ENCODE peak calls at places on chromosome 2, in eight cellular contexts. U, E, K, O, F, L, Z and R are unnamed samples.

GRCh38 chr2:96537066-96537733 is 648 bp downstream of the ARID5A start:
- DNase-seq in O (peak), K (no peak), Z (peak), U (peak), L (no peak), F (peak), E (peak), R (peak)

GRCh38 chr2:1817256-1818127 is 73.2 kb upstream of the PXDN start:
- DNase-seq in F (peak), U (peak), L (peak), K (peak), O (peak), Z (peak), E (no peak), R (peak)

GRCh38 chr2:239295377-239296019 is 105.3 kb downstream of the HDAC4 start:
- DNase-seq in E (no peak), U (no peak), F (peak), Z (no peak), O (no peak), K (no peak), L (no peak), R (no peak)

GRCh38 chr2:222915092-222915957 is 54.5 kb downstream of the ACSL3 start:
- DNase-seq in Z (no peak), O (no peak), E (no peak), U (no peak), L (peak), K (no peak), F (no peak), R (no peak)

GRCh38 chr2:21096458-21096857 is 27.3 kb upstream of the TDRD15 start:
- DNase-seq in U (no peak), K (no peak), E (no peak), F (no peak), O (no peak), Z (no peak), L (no peak), R (no peak)

GRCh38 chr2:30148850-30149249 is 2.0 kb downstream of the YPEL5 start:
- DNase-seq in L (no peak), U (no peak), E (no peak), Z (no peak), K (no peak), F (no peak), O (no peak), R (peak)

GRCh38 chr2:205880048-205880447 is 197.7 kb downstream of the NRP2 start:
- DNase-seq in F (no peak), L (no peak), O (no peak), E (no peak), Z (no peak), K (no peak), U (no peak), R (no peak)

GRCh38 chr2:66575625-66576371 is 140.9 kb downstream of the MEIS1 start:
- DNase-seq in U (no peak), K (peak), O (peak), F (peak), L (no peak), Z (no peak), E (no peak), R (no peak)

GRCh38 chr2:199463000-199463692 is 5.4 kb upstream of the SATB2 start:
- DNase-seq in O (peak), E (no peak), K (peak), L (no peak), U (peak), Z (peak), F (peak), R (peak)

GRCh38 chr2:239496700-239497099 is 95.9 kb upstream of the HDAC4 start:
- DNase-seq in E (no peak), U (no peak), Z (no peak), O (no peak), L (peak), F (no peak), K (no peak), R (peak)

GRCh38 chr2:57373530-57373929 is 673.1 kb upstream of the VRK2 start:
- DNase-seq in E (no peak), L (peak), U (no peak), O (no peak), Z (no peak), K (no peak), F (no peak), R (no peak)

GRCh38 chr2:105778344-105778607 is 33.6 kb downstream of the NCK2 start:
- DNase-seq in F (no peak), Z (no peak), E (no peak), K (no peak), L (no peak), U (no peak), O (no peak), R (no peak)

GRCh38 chr2:240922234-240922981 is 16.3 kb downstream of the CROCC2 start:
- DNase-seq in O (peak), K (no peak), F (peak), Z (peak), E (no peak), U (peak), L (no peak), R (no peak)

GRCh38 chr2:54668711-54669110 is 54.8 kb upstream of the EML6 start:
- DNase-seq in E (no peak), O (no peak), L (no peak), Z (no peak), U (no peak), F (no peak), K (no peak), R (no peak)

GRCh38 chr2:187499941-187500532 is 52.0 kb upstream of the CALCRL start:
- DNase-seq in O (peak), E (no peak), Z (peak), F (peak), L (peak), K (peak), U (no peak), R (peak)

GRCh38 chr2:170005702-170006101 is 172.2 kb upstream of the MYO3B start:
- DNase-seq in E (no peak), U (no peak), L (no peak), O (no peak), F (no peak), K (no peak), Z (no peak), R (peak)

GRCh38 chr2:5691659-5692529 is at the start of gene SOX11:
- DNase-seq in E (no peak), O (no peak), L (no peak), F (no peak), K (no peak), U (no peak), Z (peak), R (peak)

GRCh38 chr2:15889800-15890498 is 50.4 kb upstream of the MYCN start:
- DNase-seq in O (peak), E (no peak), U (no peak), K (no peak), F (no peak), Z (no peak), L (no peak), R (no peak)

GRCh38 chr2:33240178-33240577 is 236.3 kb upstream of the RASGRP3 start:
- DNase-seq in E (no peak), O (no peak), L (no peak), F (no peak), Z (no peak), K (no peak), U (no peak), R (no peak)

GRCh38 chr2:8805278-8806045 is 32.0 kb downstream of the KIDINS220 start:
- DNase-seq in L (no peak), K (no peak), F (no peak), O (peak), U (no peak), Z (no peak), E (no peak), R (no peak)

GRCh38 chr2:215775106-215775505 is 238.2 kb downstream of the MREG start:
- DNase-seq in E (no peak), Z (no peak), O (no peak), L (no peak), K (no peak), F (no peak), U (no peak), R (no peak)

GRCh38 chr2:178592655-178593054 is 112.4 kb downstream of the PLEKHA3 start:
- DNase-seq in F (no peak), L (no peak), K (no peak), E (no peak), U (no peak), O (no peak), Z (no peak), R (no peak)

GRCh38 chr2:134927195-134927594 is 8.6 kb downstream of the CCNT2 start:
- DNase-seq in Z (no peak), U (no peak), L (no peak), K (no peak), O (no peak), E (no peak), F (no peak), R (peak)

GRCh38 chr2:205682239-205683021 is at the start of gene NRP2:
- DNase-seq in O (peak), K (peak), L (peak), U (peak), F (peak), Z (peak), E (no peak), R (peak)

GRCh38 chr2:54619660-54620231 is 103.7 kb upstream of the EML6 start:
- DNase-seq in Z (no peak), O (no peak), K (no peak), F (no peak), E (no peak), L (no peak), U (no peak), R (no peak)

GRCh38 chr2:59112258-59112657 is 871.1 kb upstream of the FANCL start:
- DNase-seq in K (no peak), L (no peak), F (no peak), E (no peak), U (no peak), O (no peak), Z (no peak), R (no peak)

GRCh38 chr2:168119519-168120141 is 127.8 kb downstream of the STK39 start:
- DNase-seq in E (no peak), F (no peak), U (no peak), Z (no peak), K (no peak), L (peak), O (no peak), R (peak)

GRCh38 chr2:219514196-219514761 is at the start of gene ASIC4:
- DNase-seq in Z (no peak), E (no peak), K (no peak), U (no peak), O (no peak), L (no peak), F (no peak), R (peak)

GRCh38 chr2:200787351-200788128 is 24.2 kb upstream of the BZW1 start:
- DNase-seq in Z (no peak), O (no peak), E (no peak), U (no peak), L (no peak), F (no peak), K (no peak), R (no peak)

GRCh38 chr2:238492905-238493304 is 66.2 kb downstream of the ASB1 start:
- DNase-seq in O (no peak), Z (no peak), L (no peak), K (no peak), E (no peak), F (no peak), U (peak), R (no peak)

GRCh38 chr2:240324312-240325005 is 111.0 kb upstream of the GPC1 start:
- DNase-seq in Z (no peak), F (no peak), L (no peak), U (peak), E (no peak), K (no peak), O (no peak), R (no peak)

DNA sequence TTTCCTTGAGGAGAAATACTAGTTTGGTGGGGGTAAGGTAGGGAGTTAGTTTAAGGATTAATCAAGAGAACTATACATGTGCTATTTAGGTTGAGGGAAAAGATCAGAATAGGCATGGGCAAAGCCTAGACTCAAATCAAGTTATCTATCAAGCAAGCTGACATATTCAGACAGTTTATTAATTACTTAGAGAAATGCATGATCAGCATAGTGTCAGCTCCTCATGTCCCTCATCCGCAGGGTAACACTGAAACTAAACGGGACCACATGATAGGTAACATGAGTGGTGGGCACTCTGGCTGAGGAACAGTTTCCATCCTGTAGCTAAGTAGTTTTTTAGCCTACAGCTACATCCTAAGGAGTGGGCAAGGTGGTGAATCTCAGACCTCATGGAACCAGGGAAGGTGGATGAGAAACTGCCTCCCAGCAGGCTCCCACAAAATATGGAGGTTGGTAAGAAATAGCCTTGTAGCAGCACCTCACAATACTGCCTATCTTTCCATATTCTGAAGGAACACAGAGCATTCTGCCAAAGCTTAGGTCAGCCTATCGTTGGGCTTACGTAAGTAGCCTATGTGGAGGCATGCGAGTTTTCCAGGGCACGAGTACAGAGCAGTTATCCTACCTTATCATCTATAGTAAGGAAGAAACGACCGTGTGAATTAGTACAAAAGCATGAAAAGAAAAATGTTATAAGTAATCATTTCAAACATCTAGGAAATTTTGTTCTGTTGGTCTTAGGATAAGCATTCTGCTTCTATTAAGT is 18.4 kb downstream of the ZC3H6 start:
- DNase-seq in K (no peak), L (no peak), F (no peak), O (no peak), U (no peak), E (no peak), Z (no peak), R (no peak)
- TF ChIP-seq POLR2A in K (no peak), L (no peak), F (no peak), O (no peak), U (no peak), E (no peak), Z (no peak), R (no peak)

DNA sequence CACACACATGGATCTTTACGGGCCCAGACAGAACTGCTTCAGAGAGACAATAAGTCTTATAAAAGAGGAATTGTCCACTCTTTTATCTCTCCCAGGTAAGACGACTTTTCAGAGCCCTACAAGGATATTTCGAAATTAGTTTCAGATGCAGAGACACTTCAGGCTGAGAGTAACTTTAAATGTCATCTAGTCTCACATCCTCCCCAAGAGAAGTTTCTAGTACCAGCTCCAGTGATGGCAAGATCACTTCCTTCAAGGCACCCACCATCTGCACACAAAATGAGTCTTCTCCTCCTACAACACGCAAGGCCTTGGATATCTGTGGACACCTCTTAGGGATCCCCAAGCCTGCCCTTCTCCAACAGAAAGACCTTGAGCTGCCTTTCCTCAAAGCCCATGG is 39.0 kb upstream of the KLHL29 start:
- DNase-seq in L (no peak), F (no peak), Z (no peak), U (no peak), O (no peak), K (no peak), E (no peak), R (no peak)
- TF ChIP-seq POLR2A in L (no peak), F (no peak), Z (no peak), U (no peak), O (no peak), K (no peak), E (no peak), R (no peak)

GRCh38 chr2:10448646-10449480 is 736 bp upstream of the ODC1 start:
- DNase-seq in Z (peak), F (peak), U (no peak), E (peak), K (peak), O (peak), L (peak), R (peak)
- TF ChIP-seq POLR2A in Z (peak), F (peak), U (no peak), E (peak), K (peak), O (no peak), L (peak), R (peak)

DNA sequence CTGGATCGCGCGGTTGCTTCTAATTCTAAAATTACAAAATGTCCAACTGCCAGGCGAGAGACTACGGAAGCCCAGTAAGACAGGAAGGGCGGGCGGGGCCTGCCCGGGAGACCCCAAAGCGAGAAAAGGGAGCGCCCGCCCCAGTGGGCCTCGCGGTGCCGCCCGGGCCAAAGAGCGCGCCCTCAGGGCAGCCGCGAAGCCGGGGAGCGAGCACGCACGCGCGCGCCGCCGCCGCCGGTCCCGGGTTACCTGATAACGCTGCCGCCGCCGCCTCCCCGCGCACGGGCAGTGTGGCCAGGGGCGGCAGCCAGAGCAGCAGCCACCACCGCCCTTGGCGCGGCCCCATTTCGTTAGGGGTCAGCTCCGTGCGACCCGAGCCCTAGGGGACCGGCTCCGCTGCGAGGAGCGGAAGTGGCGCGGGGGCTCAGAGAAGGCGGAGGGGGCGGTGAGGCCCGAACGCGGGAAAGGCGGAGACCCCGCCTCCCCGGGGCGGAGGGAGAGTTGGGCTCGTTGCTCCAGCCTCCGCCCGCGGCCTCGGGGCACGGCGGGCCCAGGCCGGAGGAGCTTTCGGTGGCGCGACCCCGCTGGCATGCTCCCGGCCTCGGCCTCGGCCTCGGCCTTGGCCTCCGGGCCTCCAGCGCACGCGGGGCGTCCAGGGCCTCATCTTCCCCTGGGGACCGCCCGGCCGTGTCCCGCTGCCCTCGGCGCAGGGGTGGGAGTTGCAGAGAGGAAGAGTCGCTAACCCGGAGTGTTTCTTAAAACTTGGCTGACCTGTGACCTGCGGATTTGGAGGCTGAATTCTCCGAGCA is at the start of gene NEMP2:
- DNase-seq in K (peak), L (no peak), U (peak), F (peak), O (peak), Z (peak), E (no peak), R (peak)
- TF ChIP-seq POLR2A in K (peak), L (peak), U (no peak), F (peak), O (no peak), Z (peak), E (peak), R (peak)

GRCh38 chr2:101007415-101008345 is 5.6 kb downstream of the RPL31 start:
- DNase-seq in O (no peak), E (no peak), U (no peak), K (no peak), F (no peak), Z (no peak), L (no peak), R (no peak)
- TF ChIP-seq POLR2A in O (no peak), E (peak), U (no peak), K (no peak), F (no peak), Z (no peak), L (no peak), R (peak)

GRCh38 chr2:110813896-110814295 is 81.5 kb downstream of the ACOXL start:
- DNase-seq in L (no peak), E (no peak), F (no peak), O (no peak), U (no peak), Z (no peak), K (no peak), R (no peak)
- TF ChIP-seq POLR2A in L (no peak), E (no peak), F (no peak), O (no peak), U (no peak), Z (no peak), K (no peak), R (no peak)

GRCh38 chr2:98702896-98703620 is 27.9 kb downstream of the MGAT4A start:
- DNase-seq in K (no peak), Z (no peak), L (no peak), U (no peak), E (no peak), O (no peak), F (no peak), R (no peak)
- TF ChIP-seq POLR2A in K (no peak), Z (no peak), L (no peak), U (no peak), E (no peak), O (no peak), F (no peak), R (no peak)

GRCh38 chr2:27049422-27050280 is 1.8 kb upstream of the AGBL5 start:
- DNase-seq in K (peak), E (no peak), F (peak), L (no peak), U (no peak), Z (peak), O (peak), R (no peak)

GRCh38 chr2:27053321-27053720 is 1.9 kb downstream of the AGBL5 start:
- DNase-seq in O (no peak), L (no peak), F (no peak), Z (no peak), U (no peak), E (no peak), K (no peak), R (no peak)

GRCh38 chr2:27050281-27050995 is 1.0 kb upstream of the AGBL5 start:
- DNase-seq in Z (peak), F (peak), L (peak), E (peak), O (peak), U (peak), K (peak), R (peak)

GRCh38 chr2:27051902-27052645 is 606 bp downstream of the AGBL5 start:
- DNase-seq in F (peak), Z (peak), K (peak), U (no peak), E (no peak), O (no peak), L (no peak), R (peak)

DNA sequence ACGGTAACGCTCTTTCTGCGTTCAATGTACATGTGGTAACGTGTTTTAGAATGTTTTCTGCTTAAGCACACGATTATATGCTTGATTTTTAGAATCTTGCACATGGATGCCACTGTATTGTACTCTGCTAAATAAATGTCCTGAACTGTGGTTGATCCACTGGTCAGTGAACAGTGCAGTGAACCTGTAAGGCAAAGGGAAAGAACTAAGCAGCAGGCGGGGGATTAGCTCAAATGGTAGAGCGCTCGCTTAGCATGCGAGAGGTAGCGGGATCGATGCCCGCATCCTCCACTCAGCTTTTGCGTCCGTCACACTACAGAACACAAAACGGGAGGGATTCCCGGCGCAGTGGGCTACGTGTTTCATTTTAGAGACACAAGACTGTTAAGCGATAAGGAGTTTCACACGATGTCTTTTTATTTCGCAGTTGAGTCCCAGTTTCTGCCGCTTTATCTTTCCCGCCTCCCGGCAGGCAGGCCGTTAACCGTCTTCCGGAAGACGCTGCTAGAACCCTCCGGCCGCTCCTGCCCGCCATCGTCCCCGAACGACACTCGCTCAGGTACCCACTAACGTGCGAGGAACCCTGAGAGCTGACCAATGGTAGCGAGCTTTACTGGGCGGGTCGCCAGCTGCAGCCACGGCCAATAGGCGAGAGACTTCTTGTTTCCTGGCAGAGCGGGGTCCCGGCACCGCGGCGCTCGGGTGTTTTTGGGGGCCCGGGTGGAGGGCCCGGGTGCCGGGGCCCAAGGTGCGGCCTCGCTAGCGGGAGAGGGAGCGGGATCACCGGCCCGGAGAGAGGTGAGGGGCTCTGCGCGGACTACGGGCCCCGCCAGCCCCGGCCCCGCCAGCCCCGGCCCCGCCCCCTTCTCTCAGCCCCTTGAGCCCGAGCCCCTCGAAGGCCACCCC is at the start of gene AGBL5:
- DNase-seq in U (peak), F (peak), L (peak), K (peak), O (peak), E (peak), Z (peak), R (peak)
- TF ChIP-seq POLR2A in U (no peak), F (peak), L (peak), K (peak), O (no peak), E (peak), Z (peak), R (peak)